ENCODE peak calls at places on chromosomes 1 and 21, in eight cellular contexts. One of them, this sample, is unnamed.
A peak's percentile ranks its signal among the peaks of the same experiment; 100 is the strongest.

GRCh38 chr1:1213919-1214599 is at the start of gene TNFRSF4:
- DNase-seq in HTR-8/SVneo: no peak
- DNase-seq in breast epithelium: no peak
- DNase-seq in GM04504: no peak
- DNase-seq in NCI-H2171: no peak
- DNase-seq in left cardiac atrium: peak; percentile 21
- DNase-seq in HAP-1: no peak
- DNase-seq in stimulated activated naive CD4-positive, alpha-beta T cell: no peak
- DNase-seq in this sample: no peak

GRCh38 chr1:61123321-61123720 is 41.0 kb downstream of the NFIA start:
- DNase-seq in HTR-8/SVneo: no peak
- DNase-seq in breast epithelium: no peak
- DNase-seq in GM04504: no peak
- DNase-seq in NCI-H2171: no peak
- DNase-seq in left cardiac atrium: no peak
- DNase-seq in HAP-1: no peak
- DNase-seq in stimulated activated naive CD4-positive, alpha-beta T cell: no peak
- DNase-seq in this sample: no peak

GRCh38 chr1:228275435-228276342 is 67.8 kb downstream of the OBSCN start:
- DNase-seq in HTR-8/SVneo: peak; percentile 58
- DNase-seq in breast epithelium: peak; percentile 88
- DNase-seq in GM04504: peak; percentile 48
- DNase-seq in NCI-H2171: peak; percentile 86
- DNase-seq in left cardiac atrium: peak; percentile 90
- DNase-seq in HAP-1: peak; percentile 88
- DNase-seq in stimulated activated naive CD4-positive, alpha-beta T cell: peak; percentile 79
- DNase-seq in this sample: peak; percentile 65

GRCh38 chr1:75673399-75673798 is 51.1 kb upstream of the ACADM start:
- DNase-seq in HTR-8/SVneo: no peak
- DNase-seq in breast epithelium: no peak
- DNase-seq in GM04504: no peak
- DNase-seq in NCI-H2171: no peak
- DNase-seq in left cardiac atrium: no peak
- DNase-seq in HAP-1: no peak
- DNase-seq in stimulated activated naive CD4-positive, alpha-beta T cell: no peak
- DNase-seq in this sample: no peak

GRCh38 chr1:5982276-5982675 is 9.9 kb downstream of the NPHP4 start:
- DNase-seq in HTR-8/SVneo: no peak
- DNase-seq in breast epithelium: no peak
- DNase-seq in GM04504: no peak
- DNase-seq in NCI-H2171: no peak
- DNase-seq in left cardiac atrium: no peak
- DNase-seq in HAP-1: no peak
- DNase-seq in stimulated activated naive CD4-positive, alpha-beta T cell: no peak
- DNase-seq in this sample: no peak

GRCh38 chr1:109252167-109252892 is 3.0 kb downstream of the CELSR2 start:
- DNase-seq in HTR-8/SVneo: no peak
- DNase-seq in breast epithelium: no peak
- DNase-seq in GM04504: no peak
- DNase-seq in NCI-H2171: no peak
- DNase-seq in left cardiac atrium: no peak
- DNase-seq in HAP-1: no peak
- DNase-seq in stimulated activated naive CD4-positive, alpha-beta T cell: no peak
- DNase-seq in this sample: no peak

GRCh38 chr21:41648591-41649031 is 118.2 kb downstream of the RIPK4 start:
- DNase-seq in HTR-8/SVneo: no peak
- DNase-seq in breast epithelium: peak; percentile 54
- DNase-seq in GM04504: no peak
- DNase-seq in NCI-H2171: no peak
- DNase-seq in left cardiac atrium: no peak
- DNase-seq in HAP-1: no peak
- DNase-seq in stimulated activated naive CD4-positive, alpha-beta T cell: no peak
- DNase-seq in this sample: no peak

GRCh38 chr1:39214998-39215873 is 10.7 kb downstream of the MACF1 start:
- DNase-seq in HTR-8/SVneo: no peak
- DNase-seq in breast epithelium: no peak
- DNase-seq in GM04504: no peak
- DNase-seq in NCI-H2171: no peak
- DNase-seq in left cardiac atrium: no peak
- DNase-seq in HAP-1: no peak
- DNase-seq in stimulated activated naive CD4-positive, alpha-beta T cell: no peak
- DNase-seq in this sample: no peak

GRCh38 chr1:203934027-203934426 is 72.6 kb downstream of the SNRPE start:
- DNase-seq in HTR-8/SVneo: no peak
- DNase-seq in breast epithelium: no peak
- DNase-seq in GM04504: no peak
- DNase-seq in NCI-H2171: no peak
- DNase-seq in left cardiac atrium: no peak
- DNase-seq in HAP-1: no peak
- DNase-seq in stimulated activated naive CD4-positive, alpha-beta T cell: no peak
- DNase-seq in this sample: no peak

GRCh38 chr1:220313576-220313975 is 41.3 kb upstream of the RAB3GAP2 start:
- DNase-seq in HTR-8/SVneo: no peak
- DNase-seq in breast epithelium: no peak
- DNase-seq in GM04504: no peak
- DNase-seq in NCI-H2171: no peak
- DNase-seq in left cardiac atrium: no peak
- DNase-seq in HAP-1: no peak
- DNase-seq in stimulated activated naive CD4-positive, alpha-beta T cell: no peak
- DNase-seq in this sample: no peak

GRCh38 chr21:35227774-35228173 is 178.7 kb upstream of the RUNX1 start:
- DNase-seq in HTR-8/SVneo: no peak
- DNase-seq in breast epithelium: no peak
- DNase-seq in GM04504: no peak
- DNase-seq in NCI-H2171: no peak
- DNase-seq in left cardiac atrium: no peak
- DNase-seq in HAP-1: no peak
- DNase-seq in stimulated activated naive CD4-positive, alpha-beta T cell: no peak
- DNase-seq in this sample: no peak

GRCh38 chr1:8751984-8752383 is 65.5 kb downstream of the RERE start:
- DNase-seq in HTR-8/SVneo: no peak
- DNase-seq in breast epithelium: no peak
- DNase-seq in GM04504: no peak
- DNase-seq in NCI-H2171: no peak
- DNase-seq in left cardiac atrium: no peak
- DNase-seq in HAP-1: no peak
- DNase-seq in stimulated activated naive CD4-positive, alpha-beta T cell: no peak
- DNase-seq in this sample: no peak

GRCh38 chr1:237416924-237417655 is 375.1 kb downstream of the RYR2 start:
- DNase-seq in HTR-8/SVneo: no peak
- DNase-seq in breast epithelium: no peak
- DNase-seq in GM04504: no peak
- DNase-seq in NCI-H2171: no peak
- DNase-seq in left cardiac atrium: no peak
- DNase-seq in HAP-1: no peak
- DNase-seq in stimulated activated naive CD4-positive, alpha-beta T cell: no peak
- DNase-seq in this sample: no peak

GRCh38 chr1:216849141-216849540 is 125.9 kb upstream of the ESRRG start:
- DNase-seq in HTR-8/SVneo: no peak
- DNase-seq in breast epithelium: no peak
- DNase-seq in GM04504: no peak
- DNase-seq in NCI-H2171: no peak
- DNase-seq in left cardiac atrium: no peak
- DNase-seq in HAP-1: no peak
- DNase-seq in stimulated activated naive CD4-positive, alpha-beta T cell: no peak
- DNase-seq in this sample: no peak

GRCh38 chr21:32448803-32449594 is 36.5 kb downstream of the EVA1C start:
- DNase-seq in HTR-8/SVneo: no peak
- DNase-seq in breast epithelium: no peak
- DNase-seq in GM04504: no peak
- DNase-seq in NCI-H2171: no peak
- DNase-seq in left cardiac atrium: no peak
- DNase-seq in HAP-1: no peak
- DNase-seq in stimulated activated naive CD4-positive, alpha-beta T cell: no peak
- DNase-seq in this sample: no peak

GRCh38 chr1:237799762-237800474 is 90.8 kb downstream of the ZP4 start:
- DNase-seq in HTR-8/SVneo: peak; percentile 87
- DNase-seq in breast epithelium: no peak
- DNase-seq in GM04504: no peak
- DNase-seq in NCI-H2171: peak; percentile 70
- DNase-seq in left cardiac atrium: peak; percentile 31
- DNase-seq in HAP-1: peak; percentile 78
- DNase-seq in stimulated activated naive CD4-positive, alpha-beta T cell: no peak
- DNase-seq in this sample: peak; percentile 47

GRCh38 chr1:15525043-15525958 is 1.3 kb upstream of the CASP9 start:
- DNase-seq in HTR-8/SVneo: peak; percentile 92
- DNase-seq in breast epithelium: peak; percentile 31
- DNase-seq in GM04504: no peak
- DNase-seq in NCI-H2171: no peak
- DNase-seq in left cardiac atrium: peak; percentile 99
- DNase-seq in HAP-1: peak; percentile 50
- DNase-seq in stimulated activated naive CD4-positive, alpha-beta T cell: no peak
- DNase-seq in this sample: peak; percentile 15

GRCh38 chr1:113949007-113949406 is 19.9 kb downstream of the HIPK1 start:
- DNase-seq in HTR-8/SVneo: no peak
- DNase-seq in breast epithelium: no peak
- DNase-seq in GM04504: no peak
- DNase-seq in NCI-H2171: no peak
- DNase-seq in left cardiac atrium: no peak
- DNase-seq in HAP-1: no peak
- DNase-seq in stimulated activated naive CD4-positive, alpha-beta T cell: no peak
- DNase-seq in this sample: no peak

GRCh38 chr1:26983863-26984262 is 9.6 kb upstream of the TRNP1 start:
- DNase-seq in HTR-8/SVneo: no peak
- DNase-seq in breast epithelium: no peak
- DNase-seq in GM04504: no peak
- DNase-seq in NCI-H2171: no peak
- DNase-seq in left cardiac atrium: no peak
- DNase-seq in HAP-1: no peak
- DNase-seq in stimulated activated naive CD4-positive, alpha-beta T cell: no peak
- DNase-seq in this sample: no peak

GRCh38 chr21:32372755-32373154 is 20.1 kb downstream of the URB1 start:
- DNase-seq in HTR-8/SVneo: no peak
- DNase-seq in breast epithelium: no peak
- DNase-seq in GM04504: no peak
- DNase-seq in NCI-H2171: peak; percentile 9
- DNase-seq in left cardiac atrium: no peak
- DNase-seq in HAP-1: no peak
- DNase-seq in stimulated activated naive CD4-positive, alpha-beta T cell: no peak
- DNase-seq in this sample: no peak

GRCh38 chr1:55478742-55479141 is 263.6 kb upstream of the USP24 start:
- DNase-seq in HTR-8/SVneo: peak; percentile 4
- DNase-seq in breast epithelium: no peak
- DNase-seq in GM04504: no peak
- DNase-seq in NCI-H2171: peak; percentile 17
- DNase-seq in left cardiac atrium: no peak
- DNase-seq in HAP-1: peak; percentile 10
- DNase-seq in stimulated activated naive CD4-positive, alpha-beta T cell: no peak
- DNase-seq in this sample: no peak

GRCh38 chr1:230307213-230307612 is 118.9 kb downstream of the PGBD5 start:
- DNase-seq in HTR-8/SVneo: no peak
- DNase-seq in breast epithelium: no peak
- DNase-seq in GM04504: no peak
- DNase-seq in NCI-H2171: no peak
- DNase-seq in left cardiac atrium: no peak
- DNase-seq in HAP-1: peak; percentile 24
- DNase-seq in stimulated activated naive CD4-positive, alpha-beta T cell: no peak
- DNase-seq in this sample: no peak

GRCh38 chr1:22056043-22056442 is 3.5 kb downstream of the CDC42 start:
- DNase-seq in HTR-8/SVneo: no peak
- DNase-seq in breast epithelium: no peak
- DNase-seq in GM04504: no peak
- DNase-seq in NCI-H2171: no peak
- DNase-seq in left cardiac atrium: no peak
- DNase-seq in HAP-1: no peak
- DNase-seq in stimulated activated naive CD4-positive, alpha-beta T cell: no peak
- DNase-seq in this sample: no peak

GRCh38 chr1:9448132-9449105 is 90.8 kb upstream of the SLC25A33 start:
- DNase-seq in HTR-8/SVneo: no peak
- DNase-seq in breast epithelium: no peak
- DNase-seq in GM04504: no peak
- DNase-seq in NCI-H2171: no peak
- DNase-seq in left cardiac atrium: no peak
- DNase-seq in HAP-1: no peak
- DNase-seq in stimulated activated naive CD4-positive, alpha-beta T cell: no peak
- DNase-seq in this sample: no peak

GRCh38 chr1:19385869-19386591 is 73.9 kb downstream of the SLC66A1 start:
- DNase-seq in HTR-8/SVneo: no peak
- DNase-seq in breast epithelium: no peak
- DNase-seq in GM04504: no peak
- DNase-seq in NCI-H2171: no peak
- DNase-seq in left cardiac atrium: peak; percentile 76
- DNase-seq in HAP-1: no peak
- DNase-seq in stimulated activated naive CD4-positive, alpha-beta T cell: no peak
- DNase-seq in this sample: no peak

GRCh38 chr1:30196457-30196856 is 526.9 kb downstream of the MATN1 start:
- DNase-seq in HTR-8/SVneo: no peak
- DNase-seq in breast epithelium: no peak
- DNase-seq in GM04504: no peak
- DNase-seq in NCI-H2171: no peak
- DNase-seq in left cardiac atrium: no peak
- DNase-seq in HAP-1: no peak
- DNase-seq in stimulated activated naive CD4-positive, alpha-beta T cell: no peak
- DNase-seq in this sample: no peak

GRCh38 chr1:44543816-44544185 is 130.5 kb downstream of the TMEM53 start:
- DNase-seq in HTR-8/SVneo: no peak
- DNase-seq in breast epithelium: no peak
- DNase-seq in GM04504: no peak
- DNase-seq in NCI-H2171: no peak
- DNase-seq in left cardiac atrium: no peak
- DNase-seq in HAP-1: no peak
- DNase-seq in stimulated activated naive CD4-positive, alpha-beta T cell: no peak
- DNase-seq in this sample: no peak

GRCh38 chr1:115647000-115647399 is 5.2 kb downstream of the VANGL1 start:
- DNase-seq in HTR-8/SVneo: no peak
- DNase-seq in breast epithelium: no peak
- DNase-seq in GM04504: no peak
- DNase-seq in NCI-H2171: no peak
- DNase-seq in left cardiac atrium: no peak
- DNase-seq in HAP-1: no peak
- DNase-seq in stimulated activated naive CD4-positive, alpha-beta T cell: no peak
- DNase-seq in this sample: no peak

GRCh38 chr1:20540281-20540680 is 12.1 kb upstream of the FAM43B start:
- DNase-seq in HTR-8/SVneo: no peak
- DNase-seq in breast epithelium: no peak
- DNase-seq in GM04504: no peak
- DNase-seq in NCI-H2171: no peak
- DNase-seq in left cardiac atrium: no peak
- DNase-seq in HAP-1: no peak
- DNase-seq in stimulated activated naive CD4-positive, alpha-beta T cell: no peak
- DNase-seq in this sample: no peak

GRCh38 chr1:154500533-154500932 is 1.5 kb upstream of the TDRD10 start:
- DNase-seq in HTR-8/SVneo: no peak
- DNase-seq in breast epithelium: no peak
- DNase-seq in GM04504: no peak
- DNase-seq in NCI-H2171: no peak
- DNase-seq in left cardiac atrium: no peak
- DNase-seq in HAP-1: no peak
- DNase-seq in stimulated activated naive CD4-positive, alpha-beta T cell: no peak
- DNase-seq in this sample: no peak

GRCh38 chr1:27257155-27257554 is 22.7 kb downstream of the WDTC1 start:
- DNase-seq in HTR-8/SVneo: no peak
- DNase-seq in breast epithelium: no peak
- DNase-seq in GM04504: no peak
- DNase-seq in NCI-H2171: no peak
- DNase-seq in left cardiac atrium: no peak
- DNase-seq in HAP-1: no peak
- DNase-seq in stimulated activated naive CD4-positive, alpha-beta T cell: no peak
- DNase-seq in this sample: no peak

GRCh38 chr1:235996048-235996785 is 68.7 kb downstream of the NID1 start:
- DNase-seq in HTR-8/SVneo: no peak
- DNase-seq in breast epithelium: no peak
- DNase-seq in GM04504: no peak
- DNase-seq in NCI-H2171: peak; percentile 12
- DNase-seq in left cardiac atrium: no peak
- DNase-seq in HAP-1: no peak
- DNase-seq in stimulated activated naive CD4-positive, alpha-beta T cell: no peak
- DNase-seq in this sample: no peak

GRCh38 chr1:25875154-25875855 is at the start of gene PAQR7:
- DNase-seq in HTR-8/SVneo: peak; percentile 45
- DNase-seq in breast epithelium: peak; percentile 70
- DNase-seq in GM04504: peak; percentile 49
- DNase-seq in NCI-H2171: peak; percentile 29
- DNase-seq in left cardiac atrium: peak; percentile 78
- DNase-seq in HAP-1: peak; percentile 55
- DNase-seq in stimulated activated naive CD4-positive, alpha-beta T cell: peak; percentile 38
- DNase-seq in this sample: no peak

GRCh38 chr1:42993631-42994121 is 35.0 kb upstream of the SLC2A1 start:
- DNase-seq in HTR-8/SVneo: no peak
- DNase-seq in breast epithelium: peak; percentile 48
- DNase-seq in GM04504: no peak
- DNase-seq in NCI-H2171: no peak
- DNase-seq in left cardiac atrium: peak; percentile 38
- DNase-seq in HAP-1: no peak
- DNase-seq in stimulated activated naive CD4-positive, alpha-beta T cell: no peak
- DNase-seq in this sample: no peak